ENCODE peak calls at places on chromosome 2, in four cellular contexts. D is GM12878, H is K562, U is HepG2. C is an unnamed sample.

GRCh38 chr2:237141556-237141955 is 55.9 kb downstream of the COPS8 start:
- DNase-seq in D (no peak), H (no peak), U (no peak), C (no peak)

GRCh38 chr2:72204156-72204781 is 56.6 kb upstream of the CYP26B1 start:
- DNase-seq in D (no peak), H (peak; percentile 20), U (peak; percentile 52), C (no peak)

GRCh38 chr2:188668017-188668663 is 306.0 kb upstream of the COL3A1 start:
- DNase-seq in D (no peak), H (no peak), U (no peak), C (no peak)

GRCh38 chr2:201852878-201853415 is 46.6 kb downstream of the CDK15 start:
- DNase-seq in D (no peak), H (no peak), U (peak; percentile 13), C (no peak)

GRCh38 chr2:173590278-173590811 is 235.7 kb downstream of the CDCA7 start:
- DNase-seq in D (no peak), H (no peak), U (peak; percentile 12), C (no peak)

GRCh38 chr2:9975805-9976447 is 24.4 kb downstream of the GRHL1 start:
- DNase-seq in D (no peak), H (peak; percentile 58), U (no peak), C (no peak)

GRCh38 chr2:140504596-140504995 is 1626.2 kb downstream of the LRP1B start:
- DNase-seq in D (no peak), H (no peak), U (no peak), C (no peak)

GRCh38 chr2:236293241-236293810 is 29.1 kb upstream of the ASB18 start:
- DNase-seq in D (no peak), H (no peak), U (no peak), C (peak; percentile 26)

GRCh38 chr2:20125164-20125563 is 73.7 kb upstream of the LAPTM4A start:
- DNase-seq in D (no peak), H (no peak), U (no peak), C (no peak)

GRCh38 chr2:145680276-145680675 is 1160.4 kb upstream of the ZEB2 start:
- DNase-seq in D (no peak), H (peak; percentile 14), U (no peak), C (no peak)

GRCh38 chr2:208134928-208135586 is 5.4 kb upstream of the CRYGC start:
- DNase-seq in D (no peak), H (no peak), U (peak; percentile 33), C (no peak)

DNA sequence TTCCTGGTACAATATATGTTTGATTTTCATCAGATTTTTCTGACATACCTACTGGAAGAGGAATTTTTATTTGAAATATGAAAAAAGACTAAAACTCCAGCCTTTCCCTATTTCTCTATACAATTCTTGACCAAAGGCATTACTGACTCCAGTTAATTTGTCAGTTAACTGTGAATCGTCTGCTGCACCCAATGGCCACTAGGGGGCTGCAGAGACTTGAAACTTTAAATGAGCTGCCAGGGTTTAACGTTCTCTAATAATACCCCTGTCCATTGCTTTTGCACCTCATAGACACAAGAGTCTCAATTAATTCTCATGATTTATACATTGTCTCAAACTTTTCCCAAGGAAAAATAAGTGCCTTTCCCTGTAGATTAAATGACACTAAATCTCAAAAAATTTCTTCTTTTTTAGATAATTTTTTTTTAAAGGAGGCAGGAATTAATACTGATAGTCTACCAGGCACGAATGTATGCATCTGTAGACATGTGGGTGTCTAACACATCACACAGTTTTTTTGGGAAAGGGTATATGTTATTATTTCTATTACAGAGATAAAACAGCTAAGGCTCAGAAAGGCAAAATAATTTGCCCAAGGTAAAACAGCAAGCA is 1.8 kb upstream of the ALK start:
- DNase-seq in D (no peak), H (peak; percentile 70), U (peak; percentile 68), C (no peak)
- TF ChIP-seq HDAC2 in D (no peak), H (no peak), U (no peak), C (no peak)

DNA sequence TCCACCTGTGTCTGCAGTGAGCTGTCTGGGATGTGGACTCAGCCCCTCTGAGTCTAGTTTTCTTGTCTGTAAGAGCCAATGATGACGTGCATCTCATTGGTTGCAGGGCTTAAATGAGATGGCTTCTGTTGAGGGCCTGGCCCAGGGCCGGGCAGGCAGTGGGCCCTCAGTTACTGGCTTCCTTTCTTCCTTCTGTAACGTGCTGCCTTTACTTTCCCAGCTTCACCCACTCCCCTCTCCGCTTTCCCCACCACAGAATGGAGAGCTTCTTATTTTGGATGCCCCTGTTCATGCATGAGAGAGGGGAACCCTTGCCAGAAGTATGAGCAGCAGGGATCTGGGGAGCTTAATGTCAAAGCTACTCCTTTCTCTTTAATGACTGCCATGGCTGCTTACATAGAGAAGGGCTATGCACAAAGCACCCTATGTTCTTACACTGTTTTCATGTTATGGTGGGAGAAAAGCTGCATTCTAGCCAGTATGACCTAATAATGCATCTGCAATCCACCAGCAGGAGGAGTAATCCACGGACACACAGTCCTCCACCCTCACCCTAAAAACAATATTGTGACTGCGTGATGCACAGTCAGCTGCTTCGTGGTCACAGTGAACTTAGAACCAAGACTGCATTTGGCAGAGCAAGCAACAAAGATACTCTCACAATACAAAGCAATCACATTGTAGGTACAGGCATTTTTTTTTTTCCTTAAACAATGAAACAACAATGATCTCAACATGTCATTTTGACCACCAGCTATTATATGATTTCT is 37.2 kb downstream of the CREG2 start:
- DNase-seq in D (no peak), H (peak; percentile 11), U (peak; percentile 50), C (no peak)
- TF ChIP-seq ATF2 in D (no peak), H (no peak), U (no peak), C (no peak)

GRCh38 chr2:101415220-101415619 is 27.9 kb upstream of the CREG2 start:
- DNase-seq in D (no peak), H (no peak), U (no peak), C (no peak)

GRCh38 chr2:101420623-101421022 is 33.3 kb upstream of the CREG2 start:
- DNase-seq in D (no peak), H (no peak), U (no peak), C (no peak)

DNA sequence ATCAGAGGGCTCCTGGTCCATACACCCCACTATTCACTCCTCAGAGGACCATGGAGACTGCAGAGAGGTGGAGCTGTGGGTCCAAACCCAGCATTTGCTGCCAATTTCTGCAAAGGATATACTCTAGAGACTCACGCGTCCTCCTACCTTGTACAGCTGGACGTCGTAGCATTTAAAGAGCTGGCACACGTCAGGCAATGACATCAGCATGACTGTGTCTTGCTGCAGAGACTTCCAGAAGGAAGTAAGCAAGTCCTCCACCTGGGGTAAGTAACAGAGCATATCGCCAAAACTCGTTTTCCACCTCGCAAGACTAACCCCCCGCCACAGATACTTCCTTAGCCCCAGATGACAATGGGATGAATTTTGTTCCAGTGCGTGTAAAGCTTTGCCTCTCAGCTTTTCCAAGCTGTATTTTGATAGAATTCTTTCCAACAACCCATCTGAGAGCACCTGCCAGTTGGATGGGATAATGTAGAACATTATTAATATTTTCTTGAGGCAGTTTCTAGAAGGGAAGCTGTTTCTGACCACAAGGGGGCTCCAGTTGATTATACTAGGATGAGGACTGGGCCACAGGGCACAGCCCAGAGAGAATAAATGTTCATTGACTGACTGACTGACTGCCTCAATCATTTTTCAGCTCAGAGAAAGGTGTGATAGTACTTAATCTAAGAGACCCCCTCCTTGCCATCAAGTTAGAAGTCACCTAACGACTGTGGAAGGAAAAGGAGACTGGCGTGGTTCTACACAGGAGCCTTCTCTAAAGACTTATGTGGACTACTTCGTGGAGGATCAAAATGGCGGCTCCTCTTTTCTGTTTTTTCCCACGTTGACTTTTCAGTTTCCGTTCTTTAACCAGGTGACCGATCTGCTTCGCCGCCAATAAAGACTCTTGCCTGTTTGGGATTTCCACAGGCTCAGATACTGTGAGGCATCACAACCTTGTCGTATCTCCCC is 31.7 kb upstream of the CREG2 start:
- DNase-seq in D (no peak), H (peak; percentile 75), U (peak; percentile 71), C (peak; percentile 53)
- TF ChIP-seq TAF1 in D (no peak), H (no peak), U (no peak), C (no peak)

GRCh38 chr2:6647028-6647427 is 218.7 kb downstream of the CMPK2 start:
- DNase-seq in D (no peak), H (no peak), U (no peak), C (no peak)

GRCh38 chr2:6645672-6646071 is 220.0 kb downstream of the CMPK2 start:
- DNase-seq in D (no peak), H (no peak), U (no peak), C (no peak)

GRCh38 chr2:6650311-6650710 is 215.4 kb downstream of the CMPK2 start:
- DNase-seq in D (no peak), H (no peak), U (no peak), C (no peak)

GRCh38 chr2:6652271-6652670 is 213.4 kb downstream of the CMPK2 start:
- DNase-seq in D (no peak), H (no peak), U (no peak), C (no peak)

GRCh38 chr2:6648656-6649247 is 217.0 kb downstream of the CMPK2 start:
- DNase-seq in D (no peak), H (no peak), U (no peak), C (no peak)
- TF ChIP-seq HDAC2 in D (no peak), H (no peak), U (no peak), C (no peak)

GRCh38 chr2:221671515-221671914 is 99.4 kb upstream of the EPHA4 start:
- DNase-seq in D (no peak), H (no peak), U (no peak), C (no peak)
- TF ChIP-seq ATF2 in D (no peak), H (no peak), U (no peak), C (no peak)

GRCh38 chr2:172063446-172063845 is 21.9 kb upstream of the DLX1 start:
- DNase-seq in D (no peak), H (no peak), U (no peak), C (no peak)
- TF ChIP-seq TAF1 in D (no peak), H (no peak), U (no peak), C (no peak)

GRCh38 chr2:66717491-66717890 is 282.6 kb downstream of the MEIS1 start:
- DNase-seq in D (no peak), H (no peak), U (no peak), C (no peak)

GRCh38 chr2:66717973-66718372 is 283.0 kb downstream of the MEIS1 start:
- DNase-seq in D (no peak), H (no peak), U (no peak), C (no peak)

GRCh38 chr2:66714651-66715050 is 279.7 kb downstream of the MEIS1 start:
- DNase-seq in D (no peak), H (no peak), U (no peak), C (no peak)
- TF ChIP-seq HDAC2 in D (no peak), H (no peak), U (no peak), C (no peak)

GRCh38 chr2:186648130-186648529 is 45.7 kb upstream of the FAM171B start:
- DNase-seq in D (no peak), H (no peak), U (no peak), C (no peak)

GRCh38 chr2:186659383-186659782 is 34.5 kb upstream of the FAM171B start:
- DNase-seq in D (no peak), H (no peak), U (no peak), C (no peak)

GRCh38 chr2:186653511-186653910 is 40.3 kb upstream of the FAM171B start:
- DNase-seq in D (no peak), H (no peak), U (no peak), C (no peak)
- TF ChIP-seq ATF2 in D (no peak), H (no peak), U (no peak), C (no peak)

GRCh38 chr2:44560961-44561360 is 199.2 kb downstream of the CAMKMT start:
- DNase-seq in D (no peak), H (no peak), U (no peak), C (no peak)
- TF ChIP-seq TAF1 in D (no peak), H (no peak), U (no peak), C (no peak)

C was measured in H1.